ENCODE peak calls at places on chromosome 18, in six cellular contexts. T is transverse colon, X is GM12865, E is glutamatergic neuron, Q is HFFc6, M is pancreas. W is an unnamed sample.

GRCh38 chr18:60172030-60172429 is 200.5 kb downstream of the MC4R start:
- DNase-seq in M (no peak), E (no peak), Q (no peak), X (no peak), T (no peak), W (no peak)

GRCh38 chr18:70197844-70198243 is 7.6 kb downstream of the RTTN start:
- DNase-seq in X (no peak), T (no peak), M (no peak), Q (no peak), E (no peak), W (no peak)

GRCh38 chr18:3596324-3597158 is 146.6 kb downstream of the TGIF1 start:
- DNase-seq in E (peak), T (peak), X (peak), M (no peak), Q (no peak), W (no peak)

GRCh38 chr18:36214811-36215210 is 27.5 kb downstream of the MOCOS start:
- DNase-seq in Q (no peak), T (no peak), X (no peak), M (no peak), E (no peak), W (no peak)

GRCh38 chr18:80023173-80023572 is 11.1 kb upstream of the RBFA start:
- DNase-seq in X (no peak), T (no peak), E (no peak), Q (no peak), M (no peak), W (no peak)

GRCh38 chr18:21241224-21242131 is 554 bp upstream of the GREB1L start:
- DNase-seq in T (peak), E (peak), Q (no peak), M (peak), X (no peak), W (peak)

GRCh38 chr18:36009214-36009613 is 36.7 kb downstream of the RMP24 start:
- DNase-seq in T (no peak), X (no peak), E (no peak), M (no peak), Q (no peak), W (no peak)

GRCh38 chr18:13368080-13368813 is 149.7 kb downstream of the LDLRAD4 start:
- DNase-seq in Q (no peak), M (no peak), T (no peak), E (no peak), X (no peak), W (no peak)

GRCh38 chr18:6401687-6402086 is 13.0 kb downstream of the L3MBTL4 start:
- DNase-seq in Q (no peak), X (no peak), T (no peak), E (peak), M (no peak), W (no peak)

GRCh38 chr18:32441536-32441935 is 29.1 kb downstream of the GAREM1 start:
- DNase-seq in M (no peak), E (no peak), T (no peak), Q (no peak), X (no peak), W (no peak)

GRCh38 chr18:55163550-55163949 is 204.3 kb upstream of the CCDC68 start:
- DNase-seq in E (no peak), X (no peak), T (no peak), Q (no peak), M (no peak), W (no peak)

GRCh38 chr18:40855661-40856060 is 1099.4 kb upstream of the PIK3C3 start:
- DNase-seq in T (no peak), M (no peak), Q (no peak), X (no peak), E (no peak), W (no peak)

GRCh38 chr18:25497395-25497794 is 145.4 kb upstream of the ZNF521 start:
- DNase-seq in Q (no peak), X (no peak), M (no peak), T (no peak), E (no peak), W (no peak)

GRCh38 chr18:59423251-59423650 is 64.2 kb upstream of the LMAN1 start:
- DNase-seq in X (no peak), M (no peak), Q (no peak), T (no peak), E (no peak), W (no peak)

GRCh38 chr18:55136864-55137263 is 177.6 kb upstream of the CCDC68 start:
- DNase-seq in E (no peak), Q (peak), X (no peak), M (no peak), T (no peak), W (no peak)

GRCh38 chr18:63823516-63824219 is 48.5 kb downstream of the SERPINB7 start:
- DNase-seq in E (no peak), X (peak), M (peak), Q (peak), T (peak), W (no peak)

GRCh38 chr18:34592961-34593382 is 117.1 kb upstream of the DTNA start:
- DNase-seq in X (no peak), T (peak), E (peak), M (peak), Q (peak), W (no peak)

GRCh38 chr18:34598136-34598635 is 111.9 kb upstream of the DTNA start:
- DNase-seq in X (no peak), E (no peak), Q (no peak), M (no peak), T (no peak), W (no peak)

GRCh38 chr18:34594243-34594642 is 115.9 kb upstream of the DTNA start:
- DNase-seq in T (no peak), X (no peak), M (no peak), Q (no peak), E (no peak), W (no peak)

GRCh38 chr18:34591920-34592444 is 118.1 kb upstream of the DTNA start:
- DNase-seq in Q (no peak), T (no peak), X (no peak), E (no peak), M (no peak), W (no peak)

GRCh38 chr18:34595673-34596072 is 114.4 kb upstream of the DTNA start:
- DNase-seq in E (no peak), Q (peak), X (peak), M (no peak), T (no peak), W (no peak)
- TF ChIP-seq CTCF in E (no peak), Q (no peak), X (no peak), M (no peak), T (no peak), W (no peak)

GRCh38 chr18:37334494-37335125 is 231.0 kb downstream of the CELF4 start:
- DNase-seq in X (no peak), E (no peak), M (no peak), Q (peak), T (no peak), W (no peak)

GRCh38 chr18:37336568-37337285 is 228.9 kb downstream of the CELF4 start:
- DNase-seq in E (no peak), X (no peak), T (no peak), M (no peak), Q (no peak), W (no peak)

GRCh38 chr18:37339701-37340215 is 225.8 kb downstream of the CELF4 start:
- DNase-seq in E (no peak), Q (no peak), X (no peak), M (no peak), T (no peak), W (no peak)

GRCh38 chr18:37332764-37333420 is 232.7 kb downstream of the CELF4 start:
- DNase-seq in M (no peak), T (no peak), X (no peak), E (no peak), Q (no peak), W (no peak)

GRCh38 chr18:37335337-37335736 is 230.3 kb downstream of the CELF4 start:
- DNase-seq in E (no peak), X (no peak), M (no peak), T (no peak), Q (no peak), W (no peak)
- TF ChIP-seq CTCF in E (no peak), X (no peak), M (no peak), T (peak), Q (peak), W (no peak)

GRCh38 chr18:61896118-61896517 is 3.3 kb upstream of the RNF152 start:
- DNase-seq in T (no peak), X (no peak), E (no peak), M (no peak), Q (no peak), W (no peak)

GRCh38 chr18:61894751-61895524 is 2.1 kb upstream of the RNF152 start:
- DNase-seq in X (no peak), E (no peak), T (no peak), Q (no peak), M (no peak), W (no peak)

GRCh38 chr18:61892683-61893303 is at the start of gene RNF152:
- DNase-seq in E (peak), T (peak), X (peak), Q (no peak), M (peak), W (no peak)

GRCh38 chr18:61893304-61893970 is 630 bp upstream of the RNF152 start:
- DNase-seq in M (peak), E (peak), Q (peak), X (peak), T (peak), W (peak)

GRCh38 chr18:61893971-61894750 is 1.4 kb upstream of the RNF152 start:
- DNase-seq in Q (peak), E (peak), X (peak), T (peak), M (peak), W (peak)
- TF ChIP-seq CTCF in Q (no peak), E (no peak), X (peak), T (peak), M (no peak), W (no peak)

GRCh38 chr18:8982416-8983183 is 119.9 kb upstream of the NDUFV2 start:
- DNase-seq in Q (peak), X (peak), M (no peak), E (peak), T (peak), W (no peak)
- TF ChIP-seq CTCF in Q (peak), X (peak), M (peak), E (peak), T (peak), W (no peak)

W was measured in mesothelial cell of epicardium.